ENCODE peak calls at places on chromosome 11, in eight cellular contexts. P is stomach; E is ovary; O is colonic mucosa; J is left ventricle myocardium inferior; A is lower lobe of right lung; N is mammary epithelial cell; Y is CD8-positive, alpha-beta memory T cell. Z is an unnamed sample.

GRCh38 chr11:629237-629583 is 2.2 kb upstream of the SCT start:
- DNase-seq in P (no peak), E (no peak), O (no peak), J (no peak), A (no peak), N (no peak), Y (no peak), Z (peak; percentile 42)

GRCh38 chr11:279966-280761 is 2.0 kb downstream of the NLRP6 start:
- DNase-seq in P (no peak), E (no peak), O (peak; percentile 57), J (no peak), A (peak; percentile 60), N (peak; percentile 38), Y (no peak), Z (peak; percentile 65)

GRCh38 chr11:99920956-99921355 is 766.1 kb upstream of the ARHGAP42 start:
- DNase-seq in P (no peak), E (no peak), O (no peak), J (no peak), A (no peak), N (no peak), Y (no peak), Z (no peak)

GRCh38 chr11:19511413-19512183 is 201.0 kb upstream of the NAV2 start:
- DNase-seq in P (peak; percentile 46), E (peak; percentile 33), O (peak; percentile 23), J (peak; percentile 22), A (peak; percentile 55), N (no peak), Y (no peak), Z (peak; percentile 92)

GRCh38 chr11:44622721-44623258 is 57.3 kb downstream of the CD82 start:
- DNase-seq in P (peak; percentile 10), E (peak; percentile 12), O (peak; percentile 15), J (no peak), A (no peak), N (no peak), Y (no peak), Z (no peak)

GRCh38 chr11:67392182-67392715 is 463 bp downstream of the RAD9A start:
- DNase-seq in P (no peak), E (no peak), O (no peak), J (no peak), A (peak; percentile 51), N (no peak), Y (no peak), Z (no peak)

GRCh38 chr11:859394-860131 is 16.9 kb downstream of the TSPAN4 start:
- DNase-seq in P (peak; percentile 84), E (peak; percentile 93), O (peak; percentile 83), J (peak; percentile 81), A (peak; percentile 74), N (peak; percentile 67), Y (no peak), Z (peak; percentile 89)

GRCh38 chr11:61922539-61922938 is 5.2 kb upstream of the RAB3IL1 start:
- DNase-seq in P (peak; percentile 36), E (peak; percentile 89), O (peak; percentile 69), J (peak; percentile 89), A (peak; percentile 72), N (no peak), Y (no peak), Z (peak; percentile 94)

GRCh38 chr11:10731064-10731680 is 19.9 kb upstream of the CTR9 start:
- DNase-seq in P (no peak), E (no peak), O (no peak), J (no peak), A (no peak), N (no peak), Y (no peak), Z (no peak)

GRCh38 chr11:83019888-83020579 is 51.7 kb downstream of the RAB30 start:
- DNase-seq in P (peak; percentile 66), E (no peak), O (no peak), J (peak; percentile 66), A (no peak), N (peak; percentile 24), Y (no peak), Z (peak; percentile 82)

DNA sequence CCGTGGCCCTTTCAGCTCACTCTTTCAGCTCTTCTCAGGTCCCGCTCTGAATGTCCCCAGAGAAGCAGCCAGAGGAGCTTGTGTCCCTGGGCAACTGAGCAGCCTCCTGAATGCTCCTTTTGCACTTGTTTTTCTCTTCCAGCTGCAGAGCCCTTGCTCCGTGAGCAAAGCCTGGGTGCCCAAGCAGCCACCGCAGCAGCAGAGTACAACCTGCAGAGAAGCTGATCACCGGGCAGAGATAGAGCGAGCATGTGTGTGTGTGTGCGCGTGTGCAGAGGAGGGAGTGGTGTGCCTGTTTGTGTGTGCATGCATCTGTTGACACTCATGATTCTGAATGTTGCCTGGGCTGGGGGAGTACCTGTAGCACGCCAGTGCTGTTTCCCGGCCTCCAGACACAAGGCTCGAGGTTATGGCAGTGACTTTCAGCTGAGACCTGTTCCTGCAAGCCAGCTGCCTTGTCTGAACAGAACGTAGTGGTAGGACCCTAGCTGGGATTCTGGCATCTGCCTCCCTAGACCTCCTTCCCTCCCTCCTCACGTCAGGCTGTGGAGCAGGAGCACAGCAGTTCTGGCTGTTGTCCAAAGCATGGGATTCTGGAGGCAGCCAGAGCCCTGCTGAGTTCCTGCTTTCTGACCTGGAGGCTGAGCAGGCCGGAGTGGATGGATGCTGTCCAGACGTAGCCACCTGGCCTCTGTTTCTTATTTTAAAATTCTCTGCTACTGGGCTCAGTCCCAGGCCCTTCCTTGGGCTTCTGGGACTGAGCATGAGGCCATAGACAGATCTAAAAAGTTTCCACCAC is 4.5 kb upstream of the MAPK8IP1 start:
- DNase-seq in P (no peak), E (no peak), O (no peak), J (no peak), A (no peak), N (no peak), Y (no peak), Z (no peak)
- H3K4me3 ChIP-seq in P (no peak overlapping the region), E (no peak overlapping the region), O (no peak overlapping the region), J (no peak overlapping the region), A (no peak overlapping the region), N (no peak overlapping the region), Y (no peak overlapping the region), Z (no peak overlapping the region)

DNA sequence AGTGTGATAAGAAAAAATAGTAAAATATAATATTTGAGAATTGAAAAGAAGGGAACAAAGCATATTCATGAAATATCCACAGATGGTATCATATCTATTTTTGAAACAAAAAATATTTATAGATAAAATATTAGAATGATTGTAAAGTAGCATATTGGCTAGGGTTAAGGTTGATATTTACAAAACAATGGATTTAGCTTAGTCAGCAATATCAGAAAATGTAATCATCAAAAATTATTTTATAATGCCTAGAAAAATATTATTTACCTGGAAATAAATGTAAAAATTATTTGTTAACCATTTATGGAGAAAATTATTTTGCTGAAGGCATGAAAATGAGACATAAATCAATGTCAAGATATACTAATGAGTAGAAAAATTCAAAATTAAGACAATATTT is 12.8 kb downstream of the FAM111B start:
- DNase-seq in P (no peak), E (no peak), O (no peak), J (no peak), A (no peak), N (no peak), Y (no peak), Z (no peak)
- H3K9me3 ChIP-seq in P (peaks cover 4% of the 10 kb centered on the region), E (no peaks in the 10 kb centered on the region), O (no peaks in the 10 kb centered on the region), J (peaks cover 26% of the 10 kb centered on the region), A (peaks cover 17% of the 10 kb centered on the region), N (peaks cover 12% of the 10 kb centered on the region), Y (no peaks in the 10 kb centered on the region), Z (peaks cover 6% of the 10 kb centered on the region)

GRCh38 chr11:111684259-111684658 is 81.9 kb downstream of the PPP2R1B start:
- DNase-seq in P (no peak), E (no peak), O (no peak), J (no peak), A (no peak), N (no peak), Y (no peak), Z (no peak)
- H3K27ac ChIP-seq in P (no peak overlapping the region), E (no peak overlapping the region), O (no peak overlapping the region), J (no peak overlapping the region), A (no peak overlapping the region), N (no peak overlapping the region), Y (no peak overlapping the region), Z (no peak overlapping the region)

GRCh38 chr11:9090488-9091043 is 833 bp downstream of the SCUBE2 start:
- DNase-seq in P (no peak), E (no peak), O (no peak), J (no peak), A (no peak), N (no peak), Y (no peak), Z (no peak)
- H3K4me3 ChIP-seq in P (peak overlapping the region; percentile 60), E (peak overlapping the region; percentile 39), O (peak overlapping the region; percentile 38), J (peak overlapping the region; percentile 68), A (peak overlapping the region; percentile 57), N (peak overlapping the region; percentile 50), Y (no peak overlapping the region), Z (peak overlapping the region; percentile 63)

DNA sequence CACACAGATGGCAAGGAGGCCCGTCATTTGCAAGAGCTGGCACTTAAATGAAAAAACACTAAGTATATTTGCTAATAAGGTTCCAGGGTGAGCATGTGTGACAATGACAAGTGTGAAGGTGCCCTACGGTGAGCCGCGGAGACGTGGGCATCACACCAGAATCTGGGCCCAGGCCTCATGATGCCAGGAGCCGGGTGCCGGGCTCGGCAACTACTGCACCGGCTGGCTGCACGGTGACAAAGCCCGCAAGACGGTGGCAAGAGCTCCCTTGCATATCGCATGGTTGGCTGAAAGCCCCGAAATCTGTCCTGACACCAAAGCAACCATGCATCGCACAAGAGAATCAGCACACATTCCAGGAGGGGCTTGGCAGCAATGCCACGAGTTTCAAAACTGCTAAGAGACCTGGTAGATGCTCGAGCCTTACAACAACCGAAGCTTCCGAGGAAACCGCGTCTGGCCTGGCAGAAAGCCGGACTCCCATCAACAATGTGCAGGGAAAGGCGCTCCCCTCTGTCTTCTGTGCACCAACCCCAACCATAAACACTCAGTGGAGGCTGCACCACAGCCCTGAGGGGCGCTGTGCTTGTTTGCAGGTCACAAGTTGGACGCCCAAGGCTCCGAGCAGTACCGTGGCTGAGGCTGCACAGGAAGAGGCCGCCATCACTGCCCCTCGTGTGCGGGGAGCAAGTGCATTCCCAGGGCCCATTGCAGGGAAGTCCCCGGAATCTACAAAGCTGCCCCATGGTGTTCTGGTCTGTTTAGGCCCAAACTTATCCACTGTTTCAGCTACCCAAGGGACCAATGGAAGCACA is 339.7 kb downstream of the CTTN start:
- DNase-seq in P (no peak), E (no peak), O (no peak), J (no peak), A (peak; percentile 25), N (no peak), Y (no peak), Z (peak; percentile 24)
- H3K9me3 ChIP-seq in P (no peaks in the 10 kb centered on the region), E (no peaks in the 10 kb centered on the region), O (no peaks in the 10 kb centered on the region), J (no peaks in the 10 kb centered on the region), A (no peaks in the 10 kb centered on the region), N (peaks cover 11% of the 10 kb centered on the region), Y (no peaks in the 10 kb centered on the region), Z (no peaks in the 10 kb centered on the region)

DNA sequence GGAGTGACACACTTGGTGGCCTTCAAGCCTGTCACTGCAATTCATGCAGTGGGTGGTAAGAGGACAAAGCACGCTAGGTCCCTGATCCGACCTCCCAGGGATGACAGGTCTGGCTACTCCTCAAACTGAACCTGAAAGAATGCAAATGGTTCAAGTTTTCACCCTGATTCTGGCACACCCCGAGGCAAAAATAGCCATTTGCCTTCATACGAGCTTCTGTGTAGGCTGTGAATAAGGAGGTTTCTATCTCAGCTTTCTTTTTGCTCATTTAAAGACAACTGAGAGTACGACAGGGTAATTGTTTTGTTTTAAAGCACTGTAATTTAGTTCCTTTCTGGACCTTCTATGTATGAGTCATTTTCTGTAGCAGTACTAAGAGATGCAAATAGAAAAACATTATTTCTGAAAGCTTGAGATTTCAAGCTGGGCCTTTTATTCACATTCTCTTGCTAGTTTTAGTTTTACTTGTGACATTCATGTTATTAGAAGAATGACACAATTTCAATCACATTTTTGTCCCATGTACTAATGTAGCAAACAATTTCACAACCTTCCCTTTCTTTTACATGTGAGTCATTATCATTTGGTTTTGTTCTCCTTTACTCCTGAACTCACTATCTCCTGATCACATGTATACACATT is 56.6 kb upstream of the FDX1 start:
- DNase-seq in P (no peak), E (no peak), O (no peak), J (no peak), A (no peak), N (peak; percentile 28), Y (no peak), Z (no peak)
- H3K27ac ChIP-seq in P (peak overlapping the region; percentile 36), E (no peak overlapping the region), O (no peak overlapping the region), J (no peak overlapping the region), A (peak overlapping the region; percentile 63), N (no peak overlapping the region), Y (no peak overlapping the region), Z (no peak overlapping the region)

Z was measured in right cardiac atrium.